ENCODE peak calls at places on chromosomes 2 and 18, in four cellular contexts. M is HEK293T, Z is AG10803, A is H1. N is an unnamed sample.
A peak's percentile ranks its signal among the peaks of the same experiment; 100 is the strongest.

GRCh38 chr2:20343128-20343527 is 7.5 kb downstream of the PUM2 start:
- DNase-seq in Z (no peak), A (no peak), M (no peak), N (peak; percentile 44)

GRCh38 chr2:112758701-112759100 is 5.7 kb downstream of the CKAP2L start:
- DNase-seq in M (no peak), A (no peak), Z (no peak), N (no peak)

GRCh38 chr2:105789745-105790466 is 45.2 kb downstream of the NCK2 start:
- DNase-seq in M (no peak), A (no peak), Z (peak; percentile 75), N (peak; percentile 95)

GRCh38 chr2:172109670-172110421 is 7.1 kb upstream of the DLX2 start:
- DNase-seq in A (peak; percentile 65), M (no peak), Z (no peak), N (no peak)

GRCh38 chr2:237171396-237171795 is 85.7 kb downstream of the COPS8 start:
- DNase-seq in Z (peak; percentile 95), A (no peak), M (no peak), N (peak; percentile 14)

GRCh38 chr2:30655211-30655610 is 152.0 kb downstream of the CAPN13 start:
- DNase-seq in Z (no peak), A (no peak), M (no peak), N (no peak)

GRCh38 chr2:12617853-12618252 is 98.9 kb upstream of the TRIB2 start:
- DNase-seq in Z (no peak), A (no peak), M (no peak), N (no peak)

GRCh38 chr2:182167882-182168281 is 182.2 kb downstream of the PPP1R1C start:
- DNase-seq in M (no peak), Z (no peak), A (no peak), N (no peak)

GRCh38 chr18:60469396-60469795 is 96.8 kb upstream of the MC4R start:
- DNase-seq in Z (no peak), A (no peak), M (no peak), N (no peak)

GRCh38 chr2:86392873-86393272 is 48.3 kb upstream of the KDM3A start:
- DNase-seq in M (no peak), Z (no peak), A (no peak), N (no peak)

GRCh38 chr2:136248242-136248641 is 130.3 kb upstream of the CXCR4 start:
- DNase-seq in A (no peak), M (peak; percentile 26), Z (peak; percentile 4), N (no peak)

GRCh38 chr2:99621106-99621505 is 131.3 kb upstream of the REV1 start:
- DNase-seq in Z (no peak), M (no peak), A (no peak), N (no peak)

GRCh38 chr18:34493099-34493544 is 217.0 kb upstream of the DTNA start:
- DNase-seq in A (peak; percentile 78), Z (peak; percentile 64), M (peak; percentile 84), N (peak; percentile 1)

GRCh38 chr2:148957023-148957422 is 81.5 kb upstream of the LYPD6B start:
- DNase-seq in A (no peak), Z (no peak), M (no peak), N (no peak)

GRCh38 chr2:236265675-236266074 is 1.5 kb upstream of the ASB18 start:
- DNase-seq in A (no peak), M (no peak), Z (no peak), N (no peak)

GRCh38 chr2:105904938-105905337 is 160.2 kb downstream of the NCK2 start:
- DNase-seq in Z (no peak), M (no peak), A (no peak), N (no peak)

GRCh38 chr18:56060967-56061541 is 473.1 kb upstream of the TCF4 start:
- DNase-seq in M (no peak), Z (no peak), A (no peak), N (no peak)

GRCh38 chr2:240967681-240968621 is 30.5 kb upstream of the SNED1 start:
- DNase-seq in M (no peak), A (no peak), Z (no peak), N (no peak)